ENCODE peak calls at places on chromosomes 12 and 14, in four cellular contexts. S, G, I and Z are unnamed samples.

GRCh38 chr14:72513994-72514659 is 379.8 kb downstream of the DPF3 start:
- DNase-seq in I (peak; percentile 50), G (no peak), S (peak; percentile 40), Z (no peak)

GRCh38 chr12:63353559-63353958 is 202.6 kb upstream of the AVPR1A start:
- DNase-seq in G (no peak), S (no peak), I (no peak), Z (no peak)

GRCh38 chr14:96564389-96564788 is 62.2 kb downstream of the PAPOLA start:
- DNase-seq in G (no peak), I (no peak), S (no peak), Z (no peak)

GRCh38 chr14:31596691-31597090 is 35.5 kb downstream of the NUBPL start:
- DNase-seq in G (no peak), I (no peak), S (no peak), Z (no peak)

GRCh38 chr14:81450100-81450531 is 50.0 kb upstream of the STON2 start:
- DNase-seq in G (no peak), S (no peak), I (no peak), Z (no peak)

GRCh38 chr14:50602035-50602434 is 42.1 kb downstream of the ATL1 start:
- DNase-seq in I (no peak), S (no peak), G (no peak), Z (no peak)

GRCh38 chr14:26389646-26390508 is 208.0 kb downstream of the NOVA1 start:
- DNase-seq in S (peak; percentile 84), I (no peak), G (no peak), Z (no peak)

GRCh38 chr14:45664668-45665356 is 411.8 kb upstream of the MIS18BP1 start:
- DNase-seq in S (no peak), G (no peak), I (no peak), Z (no peak)

GRCh38 chr14:34018564-34019244 is 67.8 kb upstream of the EGLN3 start:
- DNase-seq in G (no peak), S (no peak), I (no peak), Z (no peak)

GRCh38 chr12:3697311-3697870 is 55.5 kb downstream of the CRACR2A start:
- DNase-seq in G (no peak), I (no peak), S (no peak), Z (no peak)

GRCh38 chr14:89957791-89958190 is 2.1 kb downstream of the TDP1 start:
- DNase-seq in I (no peak), S (no peak), G (no peak), Z (no peak)

GRCh38 chr12:48197549-48197966 is 5.5 kb downstream of the OR10AD1 start:
- DNase-seq in G (no peak), S (no peak), I (peak; percentile 41), Z (no peak)

GRCh38 chr14:65115615-65116014 is 13.3 kb upstream of the MAX start:
- DNase-seq in G (no peak), I (no peak), S (no peak), Z (no peak)
- TF ChIP-seq CTCF in G (no peak), I (no peak), S (no peak), Z (no peak)

GRCh38 chr12:6664902-6665301 is 2.0 kb upstream of the ING4 start:
- DNase-seq in I (no peak), S (no peak), G (no peak), Z (no peak)

GRCh38 chr12:6662906-6663742 is at the start of gene ING4:
- DNase-seq in S (peak; percentile 97), I (peak; percentile 93), G (peak; percentile 93), Z (peak; percentile 99)

GRCh38 chr12:6666211-6666610 is 3.3 kb upstream of the ING4 start:
- DNase-seq in G (no peak), S (peak; percentile 44), I (no peak), Z (no peak)

GRCh38 chr12:6672143-6672542 is 9.2 kb upstream of the ING4 start:
- DNase-seq in I (no peak), G (no peak), S (no peak), Z (no peak)

DNA sequence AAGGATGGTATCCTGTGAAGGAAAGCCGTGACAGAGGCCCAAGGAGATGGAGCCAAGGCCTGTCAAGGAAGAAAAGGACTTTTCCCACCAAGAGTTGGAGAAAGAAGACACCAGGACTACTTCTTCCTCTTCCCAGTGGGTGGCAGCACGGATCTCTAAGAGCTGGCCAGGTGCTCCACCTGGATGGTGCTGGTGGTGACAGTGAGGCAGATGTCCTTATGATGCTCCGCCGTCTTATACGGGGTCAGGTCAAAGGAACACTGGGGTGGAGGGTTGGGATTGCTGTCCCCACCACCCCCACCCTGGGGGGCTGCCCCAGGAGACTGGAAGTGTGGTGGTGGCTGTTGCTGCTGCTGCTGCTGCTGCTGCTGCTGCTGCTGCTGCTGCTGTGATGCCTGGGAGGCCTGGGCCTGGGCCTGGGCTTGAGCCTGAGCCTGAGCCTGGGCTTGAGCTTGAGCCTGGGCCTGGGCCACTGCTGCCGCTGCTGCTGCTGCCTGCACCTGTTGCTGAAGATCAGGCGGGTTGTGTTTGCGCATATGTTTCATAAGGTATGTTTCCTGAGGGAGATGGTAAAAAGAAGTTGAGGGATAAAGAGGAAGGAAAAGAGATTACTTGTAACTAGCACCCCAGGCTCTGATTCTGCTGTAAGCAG is 4.8 kb upstream of the ING4 start:
- DNase-seq in S (no peak), G (no peak), I (no peak), Z (no peak)
- TF ChIP-seq CTCF in S (peak; percentile 11), G (no peak), I (peak; percentile 29), Z (no peak)

GRCh38 chr12:102356690-102357089 is 123.7 kb downstream of the IGF1 start:
- DNase-seq in G (no peak), I (no peak), S (no peak), Z (no peak)
- TF ChIP-seq CTCF in G (no peak), I (no peak), S (no peak), Z (no peak)

GRCh38 chr12:12404297-12404696 is 47.4 kb downstream of the BORCS5 start:
- DNase-seq in I (no peak), G (no peak), S (no peak), Z (no peak)
- TF ChIP-seq CTCF in I (no peak), G (no peak), S (no peak), Z (no peak)